ENCODE peak calls at places on chromosome 21, in seven cellular contexts. L is CD4-positive, alpha-beta T cell; A is ovary; Z is A549; U is cardiac muscle cell; X is SK-N-SH; Y is foreskin fibroblast. E is an unnamed sample.

GRCh38 chr21:25708467-25709065 is 26.1 kb downstream of the ATP5PF start:
- DNase-seq in L (peak), A (peak), Z (peak), U (peak), X (peak), Y (peak), E (peak)

GRCh38 chr21:41815652-41816582 is 49.1 kb upstream of the RIPK4 start:
- DNase-seq in L (no peak), A (no peak), Z (no peak), U (no peak), X (no peak), Y (no peak), E (no peak)

GRCh38 chr21:41622831-41623548 is 115.0 kb upstream of the TMPRSS2 start:
- DNase-seq in L (no peak), A (no peak), Z (no peak), U (no peak), X (no peak), Y (no peak), E (no peak)

GRCh38 chr21:17610862-17611261 is 1.8 kb downstream of the BTG3 start:
- DNase-seq in L (no peak), A (peak), Z (no peak), U (peak), X (peak), Y (peak), E (peak)

GRCh38 chr21:43867332-43867703 is 2.3 kb downstream of the AGPAT3 start:
- DNase-seq in L (no peak), A (no peak), Z (no peak), U (no peak), X (no peak), Y (no peak), E (no peak)

GRCh38 chr21:38123626-38124025 is 133.2 kb upstream of the KCNJ15 start:
- DNase-seq in L (no peak), A (no peak), Z (no peak), U (no peak), X (no peak), Y (no peak), E (no peak)

GRCh38 chr21:29477347-29477746 is 178.6 kb downstream of the BACH1 start:
- DNase-seq in L (no peak), A (no peak), Z (no peak), U (no peak), X (no peak), Y (no peak), E (no peak)

GRCh38 chr21:42010507-42011493 is 640 bp upstream of the ZBTB21 start:
- DNase-seq in L (peak), A (peak), Z (peak), U (peak), X (peak), Y (peak), E (peak)

GRCh38 chr21:37665230-37666024 is 250.8 kb downstream of the KCNJ6 start:
- DNase-seq in L (no peak), A (no peak), Z (no peak), U (peak), X (no peak), Y (peak), E (no peak)

DNA sequence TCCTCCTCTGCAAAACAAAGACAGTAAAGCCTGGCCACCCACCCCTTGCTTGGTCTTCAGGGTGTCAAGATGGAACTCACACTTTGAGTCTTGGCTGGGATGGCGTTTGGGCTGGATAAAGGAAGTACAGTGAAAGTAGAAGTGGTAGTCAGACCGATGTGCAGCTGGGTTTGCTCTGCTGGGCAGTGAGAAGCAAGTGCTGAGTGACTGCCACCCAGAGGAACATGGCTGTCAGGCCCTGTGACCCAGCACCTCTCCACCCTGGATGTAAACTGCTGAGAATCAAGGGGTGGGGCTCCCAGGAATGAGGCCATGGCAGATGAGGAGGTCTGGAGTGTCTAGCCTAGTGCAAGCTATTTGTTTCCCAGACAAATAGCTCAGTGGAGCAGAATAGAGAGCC is 51.2 kb downstream of the POFUT2 start:
- DNase-seq in L (no peak), A (no peak), Z (no peak), U (no peak), X (no peak), Y (no peak), E (no peak)
- TF ChIP-seq CTCF in L (no peak), A (no peak), Z (no peak), U (no peak), X (no peak), Y (no peak), E (no peak)

GRCh38 chr21:32137266-32137665 is 141.6 kb downstream of the MIS18A start:
- DNase-seq in L (no peak), A (no peak), Z (no peak), U (no peak), X (no peak), Y (no peak), E (no peak)

GRCh38 chr21:32136546-32136945 is 142.3 kb downstream of the MIS18A start:
- DNase-seq in L (no peak), A (no peak), Z (no peak), U (no peak), X (no peak), Y (no peak), E (no peak)

GRCh38 chr21:32134441-32135159 is 144.2 kb downstream of the MIS18A start:
- DNase-seq in L (no peak), A (no peak), Z (no peak), U (no peak), X (no peak), Y (no peak), E (no peak)

GRCh38 chr21:32132911-32133310 is 145.9 kb downstream of the MIS18A start:
- DNase-seq in L (no peak), A (no peak), Z (no peak), U (no peak), X (no peak), Y (no peak), E (no peak)

GRCh38 chr21:32135401-32136363 is 143.2 kb downstream of the MIS18A start:
- DNase-seq in L (no peak), A (no peak), Z (no peak), U (no peak), X (peak), Y (peak), E (no peak)
- TF ChIP-seq CTCF in L (no peak), A (no peak), Z (no peak), U (no peak), X (no peak), Y (no peak), E (no peak)

GRCh38 chr21:32185726-32186125 is 93.1 kb downstream of the MIS18A start:
- DNase-seq in L (no peak), A (no peak), Z (no peak), U (no peak), X (no peak), Y (no peak), E (no peak)

GRCh38 chr21:32185103-32185502 is 93.7 kb downstream of the MIS18A start:
- DNase-seq in L (no peak), A (no peak), Z (no peak), U (no peak), X (no peak), Y (no peak), E (no peak)

GRCh38 chr21:32182449-32182848 is 96.4 kb downstream of the MIS18A start:
- DNase-seq in L (no peak), A (no peak), Z (no peak), U (no peak), X (no peak), Y (no peak), E (no peak)

GRCh38 chr21:32184059-32184458 is 94.8 kb downstream of the MIS18A start:
- DNase-seq in L (no peak), A (no peak), Z (no peak), U (no peak), X (peak), Y (no peak), E (no peak)

GRCh38 chr21:32184485-32184884 is 94.4 kb downstream of the MIS18A start:
- DNase-seq in L (no peak), A (no peak), Z (no peak), U (no peak), X (no peak), Y (no peak), E (no peak)
- TF ChIP-seq CTCF in L (no peak), A (no peak), Z (no peak), U (no peak), X (no peak), Y (no peak), E (no peak)

DNA sequence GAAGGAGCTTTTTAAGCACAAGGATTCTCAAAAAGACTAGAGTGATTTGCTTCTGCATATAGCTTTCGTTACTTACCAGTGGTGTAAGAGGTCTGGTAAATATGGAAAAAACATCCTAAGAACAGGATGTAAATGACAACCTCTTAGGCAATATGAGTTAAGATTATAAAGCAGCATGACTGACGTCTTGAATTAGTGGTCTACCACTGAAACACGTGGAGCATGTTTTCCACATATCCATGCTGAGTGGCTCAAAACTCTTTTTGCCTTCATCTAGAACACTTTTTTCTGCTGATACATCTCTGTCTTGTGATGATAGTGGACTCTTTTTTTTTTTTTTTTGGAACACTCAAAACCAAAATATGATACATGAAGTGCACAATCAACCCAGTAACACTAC is 44.6 kb downstream of the RCAN1 start:
- DNase-seq in L (no peak), A (no peak), Z (no peak), U (peak), X (no peak), Y (no peak), E (no peak)
- TF ChIP-seq CTCF in L (no peak), A (no peak), Z (no peak), U (no peak), X (no peak), Y (no peak), E (no peak)

DNA sequence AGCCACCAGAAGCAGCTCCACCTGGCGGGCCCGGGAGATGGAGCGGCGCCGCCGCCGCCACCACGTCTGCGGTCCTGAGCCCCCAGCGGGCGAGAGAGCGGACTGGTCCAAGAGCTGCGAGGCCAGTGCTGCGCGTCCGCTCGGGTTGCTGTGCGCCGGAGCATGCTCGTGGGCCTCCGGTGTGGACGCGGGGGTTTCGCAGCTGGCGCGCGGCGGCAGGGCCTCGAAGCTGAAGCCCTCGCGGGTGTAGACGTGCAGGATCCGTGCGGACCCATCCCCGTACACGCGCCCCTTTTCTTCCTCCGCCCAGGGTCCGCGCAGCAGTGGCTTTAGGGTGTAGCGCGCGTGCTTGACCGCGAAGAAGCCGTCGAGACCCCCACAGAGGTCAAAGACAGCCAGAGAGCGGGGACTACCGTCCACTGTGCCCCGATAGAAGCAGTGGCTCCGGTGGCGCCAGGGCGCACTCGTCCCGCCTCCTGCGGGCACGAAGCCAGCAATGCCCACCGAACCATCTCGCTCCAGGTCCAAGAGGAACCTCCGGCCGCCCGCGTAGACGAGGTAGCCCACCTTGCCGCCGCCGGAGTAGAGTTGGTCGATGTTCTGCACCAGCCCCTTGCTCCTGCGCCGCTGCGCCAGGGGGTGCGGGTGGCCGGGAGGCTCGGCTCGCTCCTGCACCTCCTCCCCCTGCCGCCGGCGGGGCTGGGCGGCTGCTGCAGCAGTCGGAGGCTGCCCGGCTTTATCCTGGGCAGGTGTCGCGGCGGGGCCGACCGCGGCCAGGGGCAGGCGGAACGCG is 1.1 kb downstream of the ADAMTS5 start:
- DNase-seq in L (no peak), A (peak), Z (no peak), U (peak), X (peak), Y (peak), E (no peak)
- TF ChIP-seq CTCF in L (no peak), A (peak), Z (no peak), U (peak), X (no peak), Y (peak), E (no peak)

GRCh38 chr21:36429672-36430546 is 44.7 kb downstream of the CHAF1B start:
- DNase-seq in L (peak), A (peak), Z (peak), U (peak), X (peak), Y (peak), E (peak)

GRCh38 chr21:36431252-36431651 is 46.1 kb downstream of the CHAF1B start:
- DNase-seq in L (no peak), A (no peak), Z (no peak), U (no peak), X (no peak), Y (no peak), E (no peak)

GRCh38 chr21:36430841-36431240 is 45.6 kb downstream of the CHAF1B start:
- DNase-seq in L (no peak), A (no peak), Z (no peak), U (peak), X (no peak), Y (no peak), E (no peak)

GRCh38 chr21:36427502-36427901 is 42.3 kb downstream of the CHAF1B start:
- DNase-seq in L (no peak), A (no peak), Z (no peak), U (no peak), X (no peak), Y (no peak), E (no peak)

GRCh38 chr21:36428789-36429671 is 43.8 kb downstream of the CHAF1B start:
- DNase-seq in L (no peak), A (no peak), Z (no peak), U (no peak), X (no peak), Y (peak), E (no peak)
- TF ChIP-seq CTCF in L (no peak), A (no peak), Z (no peak), U (no peak), X (no peak), Y (no peak), E (no peak)

E was measured in Calu3.